ENCODE peak calls at places on chromosomes 3 and 15, in eight cellular contexts. One of them, this sample, is unnamed.

GRCh38 chr15:58410353-58410752 is 21.4 kb upstream of the LIPC start:
- DNase-seq in testis: no peak
- DNase-seq in stromal cell of bone marrow: peak
- DNase-seq in OCI-LY7: peak
- DNase-seq in uterus: no peak
- DNase-seq in iPS-NIHi11: no peak
- DNase-seq in activated CD4-positive, alpha-beta T cell treated with anti-CD3 and anti-CD28 coated beads, Interleukin-2, amount 50 U/mL, for 4 hours: peak
- DNase-seq in KG1: no peak
- DNase-seq in this sample: peak

GRCh38 chr3:132804498-132804897 is 82.3 kb upstream of the NPHP3 start:
- DNase-seq in testis: no peak
- DNase-seq in iPS-NIHi11: no peak
- DNase-seq in uterus: no peak
- DNase-seq in activated CD4-positive, alpha-beta T cell treated with anti-CD3 and anti-CD28 coated beads, Interleukin-2, amount 50 U/mL, for 4 hours: no peak
- DNase-seq in KG1: no peak
- DNase-seq in OCI-LY7: no peak
- DNase-seq in stromal cell of bone marrow: peak
- DNase-seq in this sample: no peak

GRCh38 chr3:53342353-53342752 is 5.0 kb downstream of the DCP1A start:
- DNase-seq in iPS-NIHi11: no peak
- DNase-seq in testis: no peak
- DNase-seq in OCI-LY7: no peak
- DNase-seq in uterus: no peak
- DNase-seq in stromal cell of bone marrow: no peak
- DNase-seq in activated CD4-positive, alpha-beta T cell treated with anti-CD3 and anti-CD28 coated beads, Interleukin-2, amount 50 U/mL, for 4 hours: no peak
- DNase-seq in KG1: no peak
- DNase-seq in this sample: no peak

GRCh38 chr3:101850327-101851048 is 1.2 kb downstream of the NFKBIZ start:
- DNase-seq in activated CD4-positive, alpha-beta T cell treated with anti-CD3 and anti-CD28 coated beads, Interleukin-2, amount 50 U/mL, for 4 hours: no peak
- DNase-seq in KG1: peak
- DNase-seq in OCI-LY7: peak
- DNase-seq in uterus: no peak
- DNase-seq in stromal cell of bone marrow: peak
- DNase-seq in testis: no peak
- DNase-seq in iPS-NIHi11: no peak
- DNase-seq in this sample: no peak

GRCh38 chr3:143239026-143239425 is 119.5 kb downstream of the CHST2 start:
- DNase-seq in OCI-LY7: no peak
- DNase-seq in KG1: no peak
- DNase-seq in activated CD4-positive, alpha-beta T cell treated with anti-CD3 and anti-CD28 coated beads, Interleukin-2, amount 50 U/mL, for 4 hours: no peak
- DNase-seq in stromal cell of bone marrow: no peak
- DNase-seq in testis: no peak
- DNase-seq in uterus: no peak
- DNase-seq in iPS-NIHi11: no peak
- DNase-seq in this sample: no peak

GRCh38 chr3:187807086-187807862 is 62.0 kb upstream of the BCL6 start:
- DNase-seq in stromal cell of bone marrow: peak
- DNase-seq in testis: no peak
- DNase-seq in iPS-NIHi11: no peak
- DNase-seq in activated CD4-positive, alpha-beta T cell treated with anti-CD3 and anti-CD28 coated beads, Interleukin-2, amount 50 U/mL, for 4 hours: peak
- DNase-seq in OCI-LY7: no peak
- DNase-seq in uterus: no peak
- DNase-seq in KG1: no peak
- DNase-seq in this sample: no peak

GRCh38 chr3:18593231-18593630 is 168.1 kb upstream of the SATB1 start:
- DNase-seq in stromal cell of bone marrow: no peak
- DNase-seq in iPS-NIHi11: no peak
- DNase-seq in uterus: no peak
- DNase-seq in OCI-LY7: no peak
- DNase-seq in testis: no peak
- DNase-seq in KG1: no peak
- DNase-seq in activated CD4-positive, alpha-beta T cell treated with anti-CD3 and anti-CD28 coated beads, Interleukin-2, amount 50 U/mL, for 4 hours: no peak
- DNase-seq in this sample: no peak

GRCh38 chr15:92005154-92005553 is 151.6 kb downstream of the SLCO3A1 start:
- DNase-seq in iPS-NIHi11: no peak
- DNase-seq in testis: no peak
- DNase-seq in KG1: no peak
- DNase-seq in stromal cell of bone marrow: no peak
- DNase-seq in activated CD4-positive, alpha-beta T cell treated with anti-CD3 and anti-CD28 coated beads, Interleukin-2, amount 50 U/mL, for 4 hours: no peak
- DNase-seq in uterus: no peak
- DNase-seq in OCI-LY7: peak
- DNase-seq in this sample: no peak

GRCh38 chr3:12350151-12350813 is 61.4 kb downstream of the PPARG start:
- DNase-seq in iPS-NIHi11: no peak
- DNase-seq in OCI-LY7: no peak
- DNase-seq in stromal cell of bone marrow: peak
- DNase-seq in uterus: peak
- DNase-seq in activated CD4-positive, alpha-beta T cell treated with anti-CD3 and anti-CD28 coated beads, Interleukin-2, amount 50 U/mL, for 4 hours: no peak
- DNase-seq in testis: peak
- DNase-seq in KG1: no peak
- DNase-seq in this sample: no peak

GRCh38 chr15:85036716-85037115 is 55.1 kb downstream of the PDE8A start:
- DNase-seq in KG1: no peak
- DNase-seq in uterus: no peak
- DNase-seq in OCI-LY7: no peak
- DNase-seq in activated CD4-positive, alpha-beta T cell treated with anti-CD3 and anti-CD28 coated beads, Interleukin-2, amount 50 U/mL, for 4 hours: no peak
- DNase-seq in testis: no peak
- DNase-seq in iPS-NIHi11: no peak
- DNase-seq in stromal cell of bone marrow: no peak
- DNase-seq in this sample: peak

GRCh38 chr3:11230125-11230524 is 42.1 kb upstream of the ATG7 start:
- DNase-seq in KG1: no peak
- DNase-seq in iPS-NIHi11: no peak
- DNase-seq in OCI-LY7: no peak
- DNase-seq in activated CD4-positive, alpha-beta T cell treated with anti-CD3 and anti-CD28 coated beads, Interleukin-2, amount 50 U/mL, for 4 hours: no peak
- DNase-seq in testis: no peak
- DNase-seq in uterus: no peak
- DNase-seq in stromal cell of bone marrow: no peak
- DNase-seq in this sample: no peak

GRCh38 chr3:179652467-179653105 is at the start of gene USP13:
- DNase-seq in iPS-NIHi11: peak
- DNase-seq in stromal cell of bone marrow: peak
- DNase-seq in activated CD4-positive, alpha-beta T cell treated with anti-CD3 and anti-CD28 coated beads, Interleukin-2, amount 50 U/mL, for 4 hours: peak
- DNase-seq in OCI-LY7: peak
- DNase-seq in KG1: peak
- DNase-seq in uterus: peak
- DNase-seq in testis: peak
- DNase-seq in this sample: peak

GRCh38 chr3:68876112-68876713 is 56.1 kb downstream of the TAFA4 start:
- DNase-seq in testis: peak
- DNase-seq in stromal cell of bone marrow: peak
- DNase-seq in uterus: peak
- DNase-seq in activated CD4-positive, alpha-beta T cell treated with anti-CD3 and anti-CD28 coated beads, Interleukin-2, amount 50 U/mL, for 4 hours: peak
- DNase-seq in OCI-LY7: peak
- DNase-seq in iPS-NIHi11: peak
- DNase-seq in KG1: peak
- DNase-seq in this sample: peak

GRCh38 chr3:37179144-37179967 is 5.0 kb upstream of the LRRFIP2 start:
- DNase-seq in stromal cell of bone marrow: no peak
- DNase-seq in OCI-LY7: no peak
- DNase-seq in iPS-NIHi11: no peak
- DNase-seq in uterus: no peak
- DNase-seq in KG1: no peak
- DNase-seq in testis: no peak
- DNase-seq in activated CD4-positive, alpha-beta T cell treated with anti-CD3 and anti-CD28 coated beads, Interleukin-2, amount 50 U/mL, for 4 hours: no peak
- DNase-seq in this sample: no peak

GRCh38 chr15:82874267-82874666 is 64.8 kb downstream of the WHAMM start:
- DNase-seq in iPS-NIHi11: no peak
- DNase-seq in stromal cell of bone marrow: no peak
- DNase-seq in activated CD4-positive, alpha-beta T cell treated with anti-CD3 and anti-CD28 coated beads, Interleukin-2, amount 50 U/mL, for 4 hours: no peak
- DNase-seq in uterus: no peak
- DNase-seq in OCI-LY7: no peak
- DNase-seq in KG1: no peak
- DNase-seq in testis: no peak
- DNase-seq in this sample: no peak

GRCh38 chr3:67655364-67656121 is 1.1 kb upstream of the SUCLG2 start:
- DNase-seq in uterus: peak
- DNase-seq in iPS-NIHi11: no peak
- DNase-seq in stromal cell of bone marrow: no peak
- DNase-seq in testis: peak
- DNase-seq in OCI-LY7: peak
- DNase-seq in KG1: peak
- DNase-seq in activated CD4-positive, alpha-beta T cell treated with anti-CD3 and anti-CD28 coated beads, Interleukin-2, amount 50 U/mL, for 4 hours: peak
- DNase-seq in this sample: no peak

GRCh38 chr15:90191795-90192494 is 9.2 kb upstream of the SEMA4B start:
- DNase-seq in iPS-NIHi11: peak
- DNase-seq in testis: peak
- DNase-seq in stromal cell of bone marrow: no peak
- DNase-seq in KG1: no peak
- DNase-seq in uterus: peak
- DNase-seq in OCI-LY7: peak
- DNase-seq in activated CD4-positive, alpha-beta T cell treated with anti-CD3 and anti-CD28 coated beads, Interleukin-2, amount 50 U/mL, for 4 hours: no peak
- DNase-seq in this sample: peak

GRCh38 chr3:197167546-197167945 is 130.9 kb downstream of the DLG1 start:
- DNase-seq in activated CD4-positive, alpha-beta T cell treated with anti-CD3 and anti-CD28 coated beads, Interleukin-2, amount 50 U/mL, for 4 hours: no peak
- DNase-seq in uterus: no peak
- DNase-seq in OCI-LY7: no peak
- DNase-seq in KG1: no peak
- DNase-seq in iPS-NIHi11: no peak
- DNase-seq in stromal cell of bone marrow: no peak
- DNase-seq in testis: no peak
- DNase-seq in this sample: no peak

GRCh38 chr15:35182841-35183479 is 97.9 kb upstream of the NANOGP8 start:
- DNase-seq in testis: peak
- DNase-seq in activated CD4-positive, alpha-beta T cell treated with anti-CD3 and anti-CD28 coated beads, Interleukin-2, amount 50 U/mL, for 4 hours: no peak
- DNase-seq in iPS-NIHi11: peak
- DNase-seq in uterus: no peak
- DNase-seq in OCI-LY7: no peak
- DNase-seq in stromal cell of bone marrow: no peak
- DNase-seq in KG1: no peak
- DNase-seq in this sample: no peak

GRCh38 chr3:182404031-182404430 is 389.3 kb upstream of the ATP11B start:
- DNase-seq in iPS-NIHi11: no peak
- DNase-seq in KG1: no peak
- DNase-seq in uterus: no peak
- DNase-seq in activated CD4-positive, alpha-beta T cell treated with anti-CD3 and anti-CD28 coated beads, Interleukin-2, amount 50 U/mL, for 4 hours: no peak
- DNase-seq in stromal cell of bone marrow: no peak
- DNase-seq in testis: no peak
- DNase-seq in OCI-LY7: no peak
- DNase-seq in this sample: no peak

GRCh38 chr3:175150812-175151411 is 291.8 kb downstream of the NAALADL2 start:
- DNase-seq in uterus: no peak
- DNase-seq in KG1: no peak
- DNase-seq in stromal cell of bone marrow: no peak
- DNase-seq in OCI-LY7: no peak
- DNase-seq in testis: no peak
- DNase-seq in activated CD4-positive, alpha-beta T cell treated with anti-CD3 and anti-CD28 coated beads, Interleukin-2, amount 50 U/mL, for 4 hours: no peak
- DNase-seq in iPS-NIHi11: peak
- DNase-seq in this sample: no peak

GRCh38 chr3:11969986-11970385 is 34.2 kb upstream of the SYN2 start:
- DNase-seq in OCI-LY7: no peak
- DNase-seq in activated CD4-positive, alpha-beta T cell treated with anti-CD3 and anti-CD28 coated beads, Interleukin-2, amount 50 U/mL, for 4 hours: no peak
- DNase-seq in stromal cell of bone marrow: no peak
- DNase-seq in KG1: no peak
- DNase-seq in uterus: no peak
- DNase-seq in iPS-NIHi11: no peak
- DNase-seq in testis: no peak
- DNase-seq in this sample: no peak

GRCh38 chr3:151394611-151395010 is 10.1 kb upstream of the P2RY12 start:
- DNase-seq in testis: no peak
- DNase-seq in OCI-LY7: no peak
- DNase-seq in activated CD4-positive, alpha-beta T cell treated with anti-CD3 and anti-CD28 coated beads, Interleukin-2, amount 50 U/mL, for 4 hours: no peak
- DNase-seq in uterus: no peak
- DNase-seq in KG1: no peak
- DNase-seq in stromal cell of bone marrow: no peak
- DNase-seq in iPS-NIHi11: no peak
- DNase-seq in this sample: no peak

GRCh38 chr3:184565421-184566211 is 4.0 kb downstream of the EPHB3 start:
- DNase-seq in uterus: peak
- DNase-seq in OCI-LY7: no peak
- DNase-seq in iPS-NIHi11: peak
- DNase-seq in KG1: no peak
- DNase-seq in activated CD4-positive, alpha-beta T cell treated with anti-CD3 and anti-CD28 coated beads, Interleukin-2, amount 50 U/mL, for 4 hours: no peak
- DNase-seq in stromal cell of bone marrow: peak
- DNase-seq in testis: no peak
- DNase-seq in this sample: no peak

GRCh38 chr3:72259755-72260589 is 475.0 kb upstream of the PROK2 start:
- DNase-seq in activated CD4-positive, alpha-beta T cell treated with anti-CD3 and anti-CD28 coated beads, Interleukin-2, amount 50 U/mL, for 4 hours: no peak
- DNase-seq in uterus: no peak
- DNase-seq in OCI-LY7: no peak
- DNase-seq in KG1: no peak
- DNase-seq in testis: no peak
- DNase-seq in stromal cell of bone marrow: no peak
- DNase-seq in iPS-NIHi11: no peak
- DNase-seq in this sample: no peak

GRCh38 chr15:51621917-51622268 is 678 bp downstream of the DMXL2 start:
- DNase-seq in uterus: peak
- DNase-seq in OCI-LY7: peak
- DNase-seq in iPS-NIHi11: peak
- DNase-seq in stromal cell of bone marrow: peak
- DNase-seq in KG1: peak
- DNase-seq in activated CD4-positive, alpha-beta T cell treated with anti-CD3 and anti-CD28 coated beads, Interleukin-2, amount 50 U/mL, for 4 hours: no peak
- DNase-seq in testis: peak
- DNase-seq in this sample: peak

GRCh38 chr15:57866149-57866736 is 159.7 kb downstream of the POLR2M start:
- DNase-seq in KG1: peak
- DNase-seq in activated CD4-positive, alpha-beta T cell treated with anti-CD3 and anti-CD28 coated beads, Interleukin-2, amount 50 U/mL, for 4 hours: peak
- DNase-seq in testis: peak
- DNase-seq in stromal cell of bone marrow: peak
- DNase-seq in uterus: peak
- DNase-seq in iPS-NIHi11: peak
- DNase-seq in OCI-LY7: peak
- DNase-seq in this sample: peak

GRCh38 chr3:31453430-31453829 is 79.3 kb upstream of the STT3B start:
- DNase-seq in activated CD4-positive, alpha-beta T cell treated with anti-CD3 and anti-CD28 coated beads, Interleukin-2, amount 50 U/mL, for 4 hours: no peak
- DNase-seq in uterus: no peak
- DNase-seq in OCI-LY7: no peak
- DNase-seq in stromal cell of bone marrow: no peak
- DNase-seq in KG1: no peak
- DNase-seq in iPS-NIHi11: no peak
- DNase-seq in testis: no peak
- DNase-seq in this sample: no peak

GRCh38 chr3:100984257-100984772 is 8.9 kb downstream of the ABI3BP start:
- DNase-seq in testis: no peak
- DNase-seq in activated CD4-positive, alpha-beta T cell treated with anti-CD3 and anti-CD28 coated beads, Interleukin-2, amount 50 U/mL, for 4 hours: no peak
- DNase-seq in iPS-NIHi11: no peak
- DNase-seq in uterus: no peak
- DNase-seq in OCI-LY7: no peak
- DNase-seq in KG1: no peak
- DNase-seq in stromal cell of bone marrow: no peak
- DNase-seq in this sample: no peak

GRCh38 chr3:119257654-119258410 is 17.2 kb upstream of the B4GALT4 start:
- DNase-seq in KG1: no peak
- DNase-seq in OCI-LY7: peak
- DNase-seq in uterus: no peak
- DNase-seq in iPS-NIHi11: no peak
- DNase-seq in stromal cell of bone marrow: no peak
- DNase-seq in testis: no peak
- DNase-seq in activated CD4-positive, alpha-beta T cell treated with anti-CD3 and anti-CD28 coated beads, Interleukin-2, amount 50 U/mL, for 4 hours: no peak
- DNase-seq in this sample: no peak

GRCh38 chr3:37762698-37763097 is 99.0 kb upstream of the CTDSPL start:
- DNase-seq in iPS-NIHi11: no peak
- DNase-seq in testis: no peak
- DNase-seq in OCI-LY7: no peak
- DNase-seq in activated CD4-positive, alpha-beta T cell treated with anti-CD3 and anti-CD28 coated beads, Interleukin-2, amount 50 U/mL, for 4 hours: no peak
- DNase-seq in stromal cell of bone marrow: no peak
- DNase-seq in KG1: no peak
- DNase-seq in uterus: no peak
- DNase-seq in this sample: no peak

GRCh38 chr3:189186093-189186492 is 14.3 kb downstream of the TPRG1 start:
- DNase-seq in activated CD4-positive, alpha-beta T cell treated with anti-CD3 and anti-CD28 coated beads, Interleukin-2, amount 50 U/mL, for 4 hours: no peak
- DNase-seq in uterus: no peak
- DNase-seq in testis: peak
- DNase-seq in stromal cell of bone marrow: peak
- DNase-seq in iPS-NIHi11: no peak
- DNase-seq in OCI-LY7: no peak
- DNase-seq in KG1: no peak
- DNase-seq in this sample: no peak

GRCh38 chr3:118400086-118400485 is 634.6 kb downstream of the IGSF11 start:
- DNase-seq in KG1: no peak
- DNase-seq in OCI-LY7: no peak
- DNase-seq in uterus: no peak
- DNase-seq in stromal cell of bone marrow: no peak
- DNase-seq in testis: no peak
- DNase-seq in activated CD4-positive, alpha-beta T cell treated with anti-CD3 and anti-CD28 coated beads, Interleukin-2, amount 50 U/mL, for 4 hours: no peak
- DNase-seq in iPS-NIHi11: no peak
- DNase-seq in this sample: no peak

GRCh38 chr15:100614918-100615317 is 12.5 kb downstream of the ASB7 start:
- DNase-seq in testis: no peak
- DNase-seq in uterus: no peak
- DNase-seq in iPS-NIHi11: no peak
- DNase-seq in stromal cell of bone marrow: no peak
- DNase-seq in OCI-LY7: no peak
- DNase-seq in KG1: no peak
- DNase-seq in activated CD4-positive, alpha-beta T cell treated with anti-CD3 and anti-CD28 coated beads, Interleukin-2, amount 50 U/mL, for 4 hours: no peak
- DNase-seq in this sample: no peak

This sample was measured in GM10248.